ENCODE peak calls at places on chromosomes 4 and X, in four cellular contexts. Y is activated CD8-positive, alpha-beta memory T cell treated with anti-CD3 and anti-CD28 coated beads for 4 hours; S is HCT116; U is ELR. F is an unnamed sample.

GRCh38 chr4:179750374-179750773 is 2308.1 kb upstream of the AGA start:
- DNase-seq in U (no peak), S (no peak), Y (no peak), F (no peak)

GRCh38 chr4:88803600-88804096 is 106.0 kb upstream of the NAP1L5 start:
- DNase-seq in U (peak; percentile 90), S (no peak), Y (no peak), F (peak; percentile 65)

GRCh38 chrX:124239324-124239723 is 93.1 kb upstream of the TEX13D start:
- DNase-seq in U (no peak), S (no peak), Y (no peak), F (no peak)

GRCh38 chr4:179097741-179098140 is 1655.5 kb upstream of the AGA start:
- DNase-seq in S (no peak), U (peak; percentile 48), Y (no peak), F (no peak)

GRCh38 chr4:158065176-158065575 is 107.6 kb downstream of the GASK1B start:
- DNase-seq in Y (no peak), U (peak; percentile 15), S (no peak), F (no peak)

GRCh38 chr4:2834001-2834921 is 9.4 kb upstream of the ADD1 start:
- DNase-seq in Y (no peak), S (no peak), U (no peak), F (no peak)

GRCh38 chrX:34629572-34629971 is 27.5 kb downstream of the TMEM47 start:
- DNase-seq in S (no peak), Y (no peak), U (no peak), F (no peak)

GRCh38 chr4:86558799-86559198 is 35.3 kb upstream of the PTPN13 start:
- DNase-seq in Y (no peak), S (no peak), U (no peak), F (no peak)

GRCh38 chr4:176492648-176493302 is 173.0 kb downstream of the SPCS3 start:
- DNase-seq in U (peak; percentile 34), S (no peak), Y (no peak), F (peak; percentile 13)

GRCh38 chr4:125313497-125313896 is 1.3 kb upstream of the FAT4 start:
- DNase-seq in S (peak; percentile 85), U (peak; percentile 88), Y (no peak), F (peak; percentile 61)

GRCh38 chrX:22057667-22058066 is 25.5 kb downstream of the PHEX start:
- DNase-seq in S (no peak), Y (no peak), U (no peak), F (no peak)

GRCh38 chr4:184329235-184330007 is 111.7 kb upstream of the ENPP6 start:
- DNase-seq in S (no peak), U (no peak), Y (no peak), F (no peak)

GRCh38 chr4:2829933-2830451 is 13.7 kb upstream of the ADD1 start:
- DNase-seq in S (no peak), Y (no peak), U (no peak), F (no peak)

GRCh38 chrX:77785400-77785745 is 643 bp downstream of the ATRX start:
- DNase-seq in Y (no peak), U (peak; percentile 40), S (no peak), F (no peak)

GRCh38 chrX:136768469-136769084 is 12.2 kb downstream of the ARHGEF6 start:
- DNase-seq in U (peak; percentile 91), Y (no peak), S (peak; percentile 57), F (peak; percentile 91)

GRCh38 chr4:68324509-68325262 is 25.2 kb downstream of the YTHDC1 start:
- DNase-seq in Y (no peak), U (no peak), S (no peak), F (no peak)

GRCh38 chr4:185700048-185700447 is 111.9 kb downstream of the SORBS2 start:
- DNase-seq in S (no peak), U (peak; percentile 2), Y (no peak), F (peak; percentile 11)

GRCh38 chr4:52889778-52890400 is 27.8 kb downstream of the RASL11B start:
- DNase-seq in U (no peak), Y (no peak), S (no peak), F (no peak)

GRCh38 chr4:94939791-94940530 is 182.2 kb downstream of the BMPR1B start:
- DNase-seq in Y (no peak), U (no peak), S (no peak), F (no peak)

GRCh38 chrX:139692908-139693307 is 15.1 kb downstream of the MCF2 start:
- DNase-seq in Y (no peak), U (peak; percentile 2), S (no peak), F (no peak)

GRCh38 chrX:27350476-27350875 is 112.7 kb downstream of the PPP4R3C start:
- DNase-seq in S (no peak), Y (no peak), U (no peak), F (no peak)

GRCh38 chr4:132284910-132285426 is 864.1 kb upstream of the PCDH10 start:
- DNase-seq in Y (no peak), U (no peak), S (no peak), F (no peak)

GRCh38 chrX:150062292-150063137 is 124.2 kb upstream of the EOLA2 start:
- DNase-seq in U (peak; percentile 81), Y (no peak), S (no peak), F (peak; percentile 73)

GRCh38 chr4:184170996-184171395 is 46.7 kb downstream of the ENPP6 start:
- DNase-seq in S (no peak), U (peak; percentile 43), Y (no peak), F (no peak)

GRCh38 chrX:12681047-12681446 is 110.2 kb upstream of the PRPS2 start:
- DNase-seq in Y (no peak), U (no peak), S (no peak), F (no peak)

GRCh38 chr4:4182835-4183568 is 43.7 kb downstream of the OTOP1 start:
- DNase-seq in S (peak; percentile 7), Y (no peak), U (peak; percentile 19), F (no peak)

GRCh38 chr4:81722229-81722900 is 250.7 kb upstream of the RASGEF1B start:
- DNase-seq in U (no peak), Y (no peak), S (no peak), F (no peak)

GRCh38 chr4:11589676-11590075 is 161.0 kb upstream of the HS3ST1 start:
- DNase-seq in U (no peak), S (no peak), Y (no peak), F (no peak)

GRCh38 chr4:84502333-84502954 is 3.4 kb upstream of the NKX6-1 start:
- DNase-seq in U (no peak), S (no peak), Y (no peak), F (no peak)

GRCh38 chr4:6355052-6355451 is 85.4 kb downstream of the WFS1 start:
- DNase-seq in U (no peak), S (no peak), Y (no peak), F (no peak)

GRCh38 chr4:20075479-20075878 is 176.2 kb upstream of the SLIT2 start:
- DNase-seq in Y (no peak), U (peak; percentile 17), S (no peak), F (no peak)

GRCh38 chr4:74790652-74791051 is 3.7 kb downstream of the BTC start:
- DNase-seq in S (no peak), U (no peak), Y (no peak), F (no peak)

GRCh38 chr4:19592391-19592790 is 659.3 kb upstream of the SLIT2 start:
- DNase-seq in Y (no peak), S (no peak), U (peak; percentile 50), F (no peak)

GRCh38 chr4:53579826-53580225 is 11.5 kb downstream of the LNX1 start:
- DNase-seq in S (no peak), U (no peak), Y (no peak), F (no peak)

GRCh38 chrX:46770006-46770816 is 11.3 kb upstream of the SLC9A7 start:
- DNase-seq in U (peak; percentile 77), S (no peak), Y (no peak), F (no peak)

GRCh38 chr4:119835511-119835910 is 206.9 kb upstream of the PDE5A start:
- DNase-seq in U (no peak), Y (no peak), S (no peak), F (no peak)

GRCh38 chr4:170736710-170737109 is 647.0 kb upstream of the AADAT start:
- DNase-seq in U (peak; percentile 41), Y (no peak), S (no peak), F (peak; percentile 9)